ENCODE peak calls at places on chromosomes 3 and 15, in five cellular contexts. Q is T47D, X is HepG2, E is HCT116, J is SK-N-SH. G is an unnamed sample.
A peak's percentile ranks its signal among the peaks of the same experiment; 100 is the strongest.

GRCh38 chr3:99023590-99024192 is 122.2 kb upstream of the DCBLD2 start:
- DNase-seq in Q (peak; percentile 13), X (peak; percentile 3), E (peak; percentile 22), J (peak; percentile 36), G (peak; percentile 25)

GRCh38 chr3:159902531-159903314 is 85.9 kb upstream of the IL12A start:
- DNase-seq in Q (no peak), X (no peak), E (no peak), J (no peak), G (no peak)

GRCh38 chr3:38588276-38588971 is 61.1 kb downstream of the SCN5A start:
- DNase-seq in Q (no peak), X (no peak), E (no peak), J (no peak), G (no peak)

GRCh38 chr15:50247819-50248650 is 17.5 kb downstream of the HDC start:
- DNase-seq in Q (no peak), X (no peak), E (no peak), J (no peak), G (no peak)

GRCh38 chr15:41502787-41503668 is 9.4 kb downstream of the ITPKA start:
- DNase-seq in Q (no peak), X (no peak), E (no peak), J (peak; percentile 52), G (no peak)

GRCh38 chr15:30043211-30043655 is 39.5 kb upstream of the GOLGA8J start:
- DNase-seq in Q (peak; percentile 18), X (no peak), E (no peak), J (peak; percentile 40), G (no peak)

GRCh38 chr15:22808240-22808639 is 21.8 kb downstream of the NIPA1 start:
- DNase-seq in Q (no peak), X (no peak), E (no peak), J (no peak), G (no peak)

GRCh38 chr15:64687167-64688085 is 88.0 kb downstream of the RBPMS2 start:
- DNase-seq in Q (no peak), X (no peak), E (no peak), J (no peak), G (no peak)

GRCh38 chr15:67779160-67780111 is 45.9 kb upstream of the SKOR1 start:
- DNase-seq in Q (no peak), X (no peak), E (no peak), J (no peak), G (peak; percentile 44)

GRCh38 chr3:150414273-150414672 is 6.2 kb downstream of the TSC22D2 start:
- DNase-seq in Q (no peak), X (peak; percentile 76), E (no peak), J (no peak), G (peak; percentile 49)

GRCh38 chr3:133881987-133882825 is 13.5 kb downstream of the RAB6B start:
- DNase-seq in Q (no peak), X (no peak), E (no peak), J (no peak), G (no peak)

GRCh38 chr3:64760258-64760657 is 72.5 kb upstream of the ADAMTS9 start:
- DNase-seq in Q (no peak), X (no peak), E (no peak), J (no peak), G (no peak)

GRCh38 chr15:37824717-37825382 is 109.6 kb upstream of the TMCO5A start:
- DNase-seq in Q (no peak), X (peak; percentile 2), E (peak; percentile 21), J (no peak), G (peak; percentile 7)

GRCh38 chr3:127484601-127485388 is 105.7 kb downstream of the TPRA1 start:
- DNase-seq in Q (no peak), X (no peak), E (no peak), J (peak; percentile 58), G (no peak)

GRCh38 chr3:170330366-170330765 is 27.1 kb upstream of the SKIL start:
- DNase-seq in Q (no peak), X (peak; percentile 68), E (peak; percentile 28), J (no peak), G (peak; percentile 67)

GRCh38 chr3:38030126-38031021 is 932 bp upstream of the PLCD1 start:
- DNase-seq in Q (no peak), X (no peak), E (no peak), J (no peak), G (peak; percentile 50)

GRCh38 chr15:58731756-58732535 is 17.6 kb downstream of the ADAM10 start:
- DNase-seq in Q (no peak), X (no peak), E (peak; percentile 72), J (no peak), G (peak; percentile 15)

GRCh38 chr3:71152892-71153265 is 430.6 kb downstream of the FOXP1 start:
- DNase-seq in Q (no peak), X (peak; percentile 92), E (no peak), J (no peak), G (no peak)

GRCh38 chr15:57227181-57227580 is 149.1 kb upstream of the CGNL1 start:
- DNase-seq in Q (no peak), X (no peak), E (no peak), J (no peak), G (no peak)

GRCh38 chr15:89967892-89968291 is 33.2 kb upstream of the ZNF710 start:
- DNase-seq in Q (no peak), X (no peak), E (no peak), J (no peak), G (no peak)

GRCh38 chr3:116425126-116425525 is 20.2 kb downstream of the LSAMP start:
- DNase-seq in Q (no peak), X (peak; percentile 1), E (no peak), J (no peak), G (no peak)

GRCh38 chr3:140394488-140395133 is 283.3 kb upstream of the TRIM42 start:
- DNase-seq in Q (no peak), X (no peak), E (no peak), J (no peak), G (no peak)

GRCh38 chr3:31952205-31952604 is 28.9 kb downstream of the OSBPL10 start:
- DNase-seq in Q (no peak), X (no peak), E (no peak), J (no peak), G (no peak)

GRCh38 chr15:90871097-90871715 is 2.8 kb downstream of the FURIN start:
- DNase-seq in Q (peak; percentile 17), X (no peak), E (no peak), J (peak; percentile 79), G (peak; percentile 68)

GRCh38 chr3:71580636-71581215 is 2.8 kb downstream of the FOXP1 start:
- DNase-seq in Q (no peak), X (no peak), E (no peak), J (no peak), G (no peak)

GRCh38 chr15:92801774-92802464 is 98.2 kb upstream of the CHD2 start:
- DNase-seq in Q (no peak), X (peak; percentile 14), E (peak; percentile 71), J (no peak), G (peak; percentile 42)
- TF ChIP-seq JUND in Q (no peak), X (no peak), E (no peak), J (no peak), G (peak; percentile 18)

GRCh38 chr3:184734903-184735630 is 23.2 kb upstream of the MAGEF1 start:
- DNase-seq in Q (no peak), X (no peak), E (no peak), J (no peak), G (no peak)

GRCh38 chr3:184733181-184733580 is 21.3 kb upstream of the MAGEF1 start:
- DNase-seq in Q (no peak), X (no peak), E (no peak), J (no peak), G (no peak)

GRCh38 chr3:184732133-184732532 is 20.3 kb upstream of the MAGEF1 start:
- DNase-seq in Q (no peak), X (no peak), E (no peak), J (no peak), G (no peak)

GRCh38 chr3:184737063-184737462 is 25.2 kb upstream of the MAGEF1 start:
- DNase-seq in Q (no peak), X (no peak), E (no peak), J (no peak), G (no peak)

DNA sequence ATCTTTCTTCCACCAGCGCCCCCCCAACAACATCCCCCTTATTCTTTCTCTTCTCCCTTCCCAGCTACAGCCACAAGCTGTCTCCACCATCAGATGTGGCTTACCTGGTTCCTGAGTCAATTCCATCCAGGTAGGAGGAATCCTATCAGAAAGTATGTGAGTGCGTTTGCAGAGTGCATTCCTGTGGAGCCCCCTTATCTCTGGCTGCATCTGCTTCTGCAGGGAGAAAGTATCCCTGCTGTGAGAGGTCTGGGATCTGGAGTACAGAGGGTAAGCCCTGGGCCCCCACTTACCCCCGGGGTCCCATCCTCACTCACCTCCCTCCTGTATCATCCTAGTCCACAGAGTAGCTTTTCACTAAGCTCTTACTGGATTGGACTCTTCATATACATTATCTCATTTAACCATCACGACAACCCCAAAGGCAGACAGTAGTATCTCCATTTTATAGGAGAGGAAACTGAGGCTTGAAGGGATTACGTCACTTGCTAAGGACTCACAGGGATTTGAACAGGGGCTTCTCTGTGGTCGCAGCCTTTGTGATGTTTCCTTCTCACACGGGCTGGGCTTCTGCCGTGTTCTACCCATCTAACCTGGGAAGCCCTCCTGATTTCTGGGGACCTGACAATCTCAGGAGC is 22.2 kb upstream of the MAGEF1 start:
- DNase-seq in Q (no peak), X (no peak), E (no peak), J (no peak), G (peak; percentile 63)
- TF ChIP-seq JUND in Q (no peak), X (no peak), E (no peak), J (no peak), G (no peak)

DNA sequence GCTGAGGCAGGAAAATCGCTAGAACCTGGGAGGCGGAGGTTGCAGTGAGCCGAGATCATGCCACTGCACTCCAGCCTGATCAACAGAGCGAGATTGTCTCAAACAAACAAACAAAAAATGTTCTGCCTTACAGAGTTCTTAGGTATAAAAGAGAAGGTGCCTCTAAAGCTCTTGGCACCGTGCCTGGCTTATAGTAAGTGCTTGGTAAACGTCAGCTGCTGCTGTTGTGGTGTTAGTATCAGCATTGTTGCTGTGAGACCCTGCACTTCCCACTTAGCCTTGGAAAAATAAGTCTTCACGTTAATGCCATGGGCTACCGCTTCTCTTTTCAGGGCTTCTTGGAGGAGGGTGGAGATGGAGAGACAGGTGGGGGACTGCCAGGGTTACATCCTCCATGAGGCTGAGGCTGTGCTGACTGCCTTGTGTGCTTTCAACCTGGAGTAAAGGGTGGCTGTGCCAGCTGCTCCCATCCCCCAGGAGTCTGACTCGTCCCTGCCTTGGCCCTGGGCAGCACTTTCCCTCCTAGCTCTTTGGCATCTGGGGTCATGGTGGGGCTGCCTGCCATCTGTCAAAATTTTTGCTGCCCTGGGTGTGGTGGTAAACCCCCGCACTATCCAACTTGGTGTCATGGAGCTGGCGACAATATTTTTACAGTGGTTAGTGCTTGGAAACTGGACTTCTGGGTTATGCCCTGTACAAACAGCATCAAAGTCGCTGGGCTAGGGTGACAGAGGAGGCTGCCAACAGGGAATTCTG is 17.8 kb downstream of the FLNB start:
- DNase-seq in Q (no peak), X (peak; percentile 39), E (no peak), J (peak; percentile 49), G (no peak)
- TF ChIP-seq JUND in Q (no peak), X (no peak), E (no peak), J (no peak), G (no peak)

GRCh38 chr15:43516801-43517353 is 531 bp upstream of the MAP1A start:
- DNase-seq in Q (no peak), X (no peak), E (no peak), J (peak; percentile 45), G (no peak)

GRCh38 chr15:43516185-43516584 is 1.2 kb upstream of the MAP1A start:
- DNase-seq in Q (no peak), X (no peak), E (no peak), J (no peak), G (peak; percentile 27)

GRCh38 chr15:43518073-43518761 is 809 bp downstream of the MAP1A start:
- DNase-seq in Q (peak; percentile 25), X (no peak), E (no peak), J (peak; percentile 70), G (peak; percentile 82)

GRCh38 chr15:43519207-43519606 is 1.8 kb downstream of the MAP1A start:
- DNase-seq in Q (no peak), X (no peak), E (no peak), J (peak; percentile 49), G (peak; percentile 6)

GRCh38 chr15:43517354-43518072 is at the start of gene MAP1A:
- DNase-seq in Q (no peak), X (no peak), E (no peak), J (peak; percentile 89), G (peak; percentile 90)
- TF ChIP-seq JUND in Q (no peak), X (no peak), E (no peak), J (no peak), G (no peak)

G was measured in K562.